ENCODE peak calls at places on chromosomes 7 and 10, in four cellular contexts. J is IMR-90, M is SK-N-SH, V is GM12878. S is an unnamed sample.
A peak's percentile ranks its signal among the peaks of the same experiment; 100 is the strongest.

GRCh38 chr7:31948041-31948440 is 122.2 kb downstream of the PDE1C start:
- DNase-seq in J (peak; percentile 91), M (no peak), V (no peak), S (peak; percentile 79)

GRCh38 chr7:158994687-158995086 is 138.3 kb downstream of the DYNC2I1 start:
- DNase-seq in J (no peak), M (no peak), V (no peak), S (no peak)

GRCh38 chr10:90204956-90205695 is 503.7 kb downstream of the KIF20B start:
- DNase-seq in J (no peak), M (no peak), V (no peak), S (no peak)

GRCh38 chr10:5959116-5959515 is 18.2 kb downstream of the IL15RA start:
- DNase-seq in J (no peak), M (no peak), V (no peak), S (no peak)

GRCh38 chr10:74854610-74855009 is 28.2 kb downstream of the KAT6B start:
- DNase-seq in J (no peak), M (peak; percentile 34), V (no peak), S (no peak)

GRCh38 chr10:108427081-108427480 is 1262.6 kb upstream of the SORCS1 start:
- DNase-seq in J (no peak), M (peak; percentile 9), V (no peak), S (no peak)

GRCh38 chr10:4825456-4825867 is 545 bp upstream of the AKR1E2 start:
- DNase-seq in J (no peak), M (no peak), V (no peak), S (no peak)

GRCh38 chr7:41987-42386 is 150.4 kb upstream of the FAM20C start:
- DNase-seq in J (no peak), M (no peak), V (no peak), S (no peak)

GRCh38 chr7:158042156-158042880 is 545.3 kb downstream of the PTPRN2 start:
- DNase-seq in J (no peak), M (no peak), V (no peak), S (no peak)

GRCh38 chr10:89683911-89684310 is 17.5 kb upstream of the KIF20B start:
- DNase-seq in J (no peak), M (no peak), V (no peak), S (no peak)

GRCh38 chr10:108956149-108956548 is 967.2 kb downstream of the XPNPEP1 start:
- DNase-seq in J (no peak), M (no peak), V (no peak), S (no peak)

GRCh38 chr7:99409192-99409572 is 413 bp downstream of the BUD31 start:
- DNase-seq in J (no peak), M (no peak), V (no peak), S (no peak)

GRCh38 chr10:23362879-23363787 is 18.5 kb upstream of the C10orf67 start:
- DNase-seq in J (no peak), M (no peak), V (no peak), S (no peak)

GRCh38 chr7:74104702-74105101 is 21.1 kb downstream of the LIMK1 start:
- DNase-seq in J (peak; percentile 54), M (no peak), V (no peak), S (no peak)

GRCh38 chr7:41010967-41011366 is 691.9 kb downstream of the INHBA start:
- DNase-seq in J (no peak), M (no peak), V (no peak), S (no peak)

GRCh38 chr7:70042533-70042932 is 444.3 kb downstream of the AUTS2 start:
- DNase-seq in J (no peak), M (peak; percentile 31), V (no peak), S (no peak)

GRCh38 chr7:105474045-105474444 is 48.0 kb downstream of the PUS7 start:
- DNase-seq in J (no peak), M (no peak), V (no peak), S (no peak)

GRCh38 chr10:117664288-117664687 is 121.7 kb downstream of the EMX2 start:
- DNase-seq in J (no peak), M (no peak), V (no peak), S (no peak)

GRCh38 chr7:26618898-26619297 is 245.5 kb downstream of the SKAP2 start:
- DNase-seq in J (no peak), M (no peak), V (no peak), S (no peak)

GRCh38 chr7:134313543-134313942 is 3.2 kb downstream of the SLC35B4 start:
- DNase-seq in J (no peak), M (no peak), V (no peak), S (no peak)

GRCh38 chr7:135650831-135651573 is 11.3 kb upstream of the STMP1 start:
- DNase-seq in J (peak; percentile 67), M (no peak), V (no peak), S (no peak)

GRCh38 chr7:2049111-2049781 is 183.5 kb downstream of the MAD1L1 start:
- DNase-seq in J (no peak), M (no peak), V (no peak), S (no peak)

GRCh38 chr10:99999319-100000108 is 10.2 kb downstream of the DNMBP start:
- DNase-seq in J (no peak), M (no peak), V (no peak), S (no peak)

GRCh38 chr7:14754631-14755030 is 147.9 kb downstream of the DGKB start:
- DNase-seq in J (peak; percentile 62), M (no peak), V (no peak), S (no peak)

GRCh38 chr7:34128762-34129161 is 223.4 kb downstream of the BMPER start:
- DNase-seq in J (peak; percentile 61), M (no peak), V (no peak), S (no peak)

GRCh38 chr10:98028168-98028770 is 2.2 kb downstream of the CRTAC1 start:
- DNase-seq in J (peak; percentile 3), M (peak; percentile 75), V (no peak), S (peak; percentile 72)

GRCh38 chr10:110960333-110960712 is 40.9 kb downstream of the SHOC2 start:
- DNase-seq in J (no peak), M (no peak), V (no peak), S (no peak)

GRCh38 chr7:77428777-77429231 is 12.7 kb upstream of the GSAP start:
- DNase-seq in J (no peak), M (no peak), V (no peak), S (no peak)

GRCh38 chr10:110706690-110707098 is 62.6 kb downstream of the RBM20 start:
- DNase-seq in J (peak; percentile 94), M (no peak), V (no peak), S (no peak)

GRCh38 chr7:55191161-55191925 is 172.5 kb downstream of the EGFR start:
- DNase-seq in J (no peak), M (no peak), V (no peak), S (no peak)

GRCh38 chr10:107653832-107654287 is 489.4 kb upstream of the SORCS1 start:
- DNase-seq in J (peak; percentile 5), M (no peak), V (peak; percentile 37), S (no peak)

GRCh38 chr7:39517240-39517639 is 49.0 kb upstream of the YAE1 start:
- DNase-seq in J (no peak), M (no peak), V (no peak), S (no peak)

GRCh38 chr7:41333506-41333905 is 369.4 kb downstream of the INHBA start:
- DNase-seq in J (peak; percentile 87), M (no peak), V (no peak), S (no peak)

GRCh38 chr10:84348860-84349259 is 20.5 kb downstream of the CCSER2 start:
- DNase-seq in J (peak; percentile 88), M (no peak), V (no peak), S (no peak)

GRCh38 chr10:104040862-104041789 is 44.6 kb downstream of the COL17A1 start:
- DNase-seq in J (no peak), M (no peak), V (no peak), S (no peak)

GRCh38 chr7:156751319-156751718 is 110.7 kb downstream of the RNF32 start:
- DNase-seq in J (peak; percentile 97), M (no peak), V (no peak), S (no peak)

GRCh38 chr7:39825391-39825790 is 124.7 kb upstream of the CDK13 start:
- DNase-seq in J (peak; percentile 7), M (no peak), V (no peak), S (no peak)

GRCh38 chr10:119526606-119527592 is 15.6 kb downstream of the RGS10 start:
- DNase-seq in J (peak; percentile 21), M (no peak), V (no peak), S (no peak)

DNA sequence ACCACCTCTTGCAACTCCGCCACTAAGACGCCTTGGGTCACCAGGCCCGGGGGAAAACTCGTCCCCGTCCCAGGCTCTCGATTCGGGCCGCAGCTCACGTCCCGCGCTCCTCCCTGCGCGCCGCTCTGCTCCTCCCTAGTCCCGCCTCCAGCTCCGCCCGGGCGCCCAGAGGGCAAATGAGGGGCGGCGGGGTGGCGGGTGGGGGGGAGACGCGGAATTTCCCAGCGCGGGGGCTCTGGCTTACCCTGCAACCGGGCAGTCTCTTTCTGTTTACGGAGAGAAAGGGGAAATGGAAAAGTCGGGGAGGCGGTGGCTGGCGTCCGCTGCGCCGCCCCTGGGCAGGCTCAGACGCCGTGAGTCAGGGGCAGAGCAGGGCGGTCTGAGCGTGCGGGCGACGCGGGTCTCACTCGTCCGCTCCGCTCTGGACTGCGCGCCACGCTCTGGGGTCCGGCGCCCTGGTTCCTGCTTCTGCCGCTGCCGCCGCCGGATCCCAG is at the start of gene MAP3K8:
- DNase-seq in J (peak; percentile 86), M (peak; percentile 92), V (peak; percentile 84), S (peak; percentile 94)
- TF ChIP-seq RCOR1 in J (no peak), M (no peak), V (peak; percentile 13), S (no peak)

GRCh38 chr10:70617798-70618568 is 15.4 kb upstream of the PRF1 start:
- DNase-seq in J (peak; percentile 44), M (no peak), V (no peak), S (no peak)
- TF ChIP-seq RCOR1 in J (no peak), M (no peak), V (no peak), S (no peak)

GRCh38 chr10:24814568-24815313 is 91.1 kb upstream of the ARHGAP21 start:
- DNase-seq in J (peak; percentile 62), M (no peak), V (no peak), S (peak; percentile 32)
- TF ChIP-seq RCOR1 in J (no peak), M (no peak), V (no peak), S (no peak)

GRCh38 chr7:44221231-44221791 is 20.5 kb downstream of the YKT6 start:
- DNase-seq in J (no peak), M (peak; percentile 79), V (no peak), S (no peak)
- TF ChIP-seq RCOR1 in J (no peak), M (no peak), V (no peak), S (no peak)

GRCh38 chr10:58643029-58643428 is 130.4 kb downstream of the BICC1 start:
- DNase-seq in J (no peak), M (no peak), V (no peak), S (no peak)

GRCh38 chr10:58641708-58642107 is 129.0 kb downstream of the BICC1 start:
- DNase-seq in J (peak; percentile 88), M (no peak), V (no peak), S (no peak)

GRCh38 chr10:58644311-58644710 is 131.6 kb downstream of the BICC1 start:
- DNase-seq in J (no peak), M (peak; percentile 28), V (no peak), S (no peak)

GRCh38 chr10:58641095-58641531 is 128.4 kb downstream of the BICC1 start:
- DNase-seq in J (peak; percentile 92), M (peak; percentile 20), V (no peak), S (peak; percentile 65)

DNA sequence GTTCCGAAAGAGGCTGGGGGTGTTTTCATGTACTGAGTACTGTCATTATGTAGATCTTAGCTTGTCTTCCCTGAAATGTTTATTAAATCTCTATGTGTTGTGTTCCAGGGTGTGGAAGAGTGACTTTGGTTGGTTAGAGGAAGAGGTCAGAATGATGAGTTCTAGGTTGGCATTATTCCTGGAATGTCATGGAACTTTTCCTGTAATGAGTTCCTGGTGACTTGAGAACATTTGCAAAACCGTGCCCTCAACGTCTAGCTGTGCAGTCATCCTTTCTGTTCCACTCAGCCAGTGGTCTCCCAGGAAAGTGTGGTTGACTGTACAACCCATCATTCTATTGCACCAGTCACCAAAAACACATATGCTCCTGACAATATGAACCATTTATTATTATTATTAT is 129.6 kb downstream of the BICC1 start:
- DNase-seq in J (peak; percentile 50), M (no peak), V (no peak), S (no peak)
- TF ChIP-seq RCOR1 in J (no peak), M (no peak), V (no peak), S (no peak)